ENCODE peak calls at places on chromosome 22, in five cellular contexts. R is HepG2, J is K562, P is SK-N-SH, Q is GM12878. O is an unnamed sample.

GRCh38 chr22:20552913-20553401 is 45.5 kb downstream of the MED15 start:
- DNase-seq in R (peak), J (no peak), P (no peak), Q (no peak), O (no peak)

GRCh38 chr22:37334461-37334858 is 52.2 kb downstream of the CYTH4 start:
- DNase-seq in R (no peak), J (no peak), P (peak), Q (no peak), O (no peak)

GRCh38 chr22:37812869-37813678 is 5.3 kb downstream of the GCAT start:
- DNase-seq in R (no peak), J (no peak), P (no peak), Q (no peak), O (no peak)

GRCh38 chr22:46042786-46043185 is 65.8 kb upstream of the WNT7B start:
- DNase-seq in R (no peak), J (no peak), P (no peak), Q (no peak), O (no peak)

GRCh38 chr22:18965526-18966421 is 29.7 kb upstream of the PRODH start:
- DNase-seq in R (no peak), J (no peak), P (no peak), Q (no peak), O (no peak)

GRCh38 chr22:46580940-46581579 is 39.1 kb upstream of the GRAMD4 start:
- DNase-seq in R (no peak), J (no peak), P (no peak), Q (no peak), O (no peak)

GRCh38 chr22:50523806-50524663 is 1.4 kb downstream of the SCO2 start:
- DNase-seq in R (no peak), J (no peak), P (peak), Q (no peak), O (no peak)

GRCh38 chr22:39839917-39840510 is 53.5 kb downstream of the ENTHD1 start:
- DNase-seq in R (no peak), J (peak), P (no peak), Q (peak), O (no peak)

GRCh38 chr22:19604711-19605268 is 80.6 kb upstream of the CLDN5 start:
- DNase-seq in R (peak), J (peak), P (no peak), Q (no peak), O (peak)

GRCh38 chr22:38266120-38266519 is 6.7 kb downstream of the TMEM184B start:
- DNase-seq in R (no peak), J (peak), P (no peak), Q (no peak), O (no peak)

GRCh38 chr22:40157546-40157945 is 20.2 kb upstream of the TNRC6B start:
- DNase-seq in R (no peak), J (no peak), P (no peak), Q (no peak), O (no peak)

GRCh38 chr22:39664485-39665200 is 94.1 kb downstream of the CACNA1I start:
- DNase-seq in R (no peak), J (peak), P (peak), Q (no peak), O (peak)

GRCh38 chr22:19773470-19774040 is 13.0 kb downstream of the TBX1 start:
- DNase-seq in R (no peak), J (no peak), P (no peak), Q (no peak), O (no peak)

GRCh38 chr22:28829358-28830181 is 29.2 kb upstream of the XBP1 start:
- DNase-seq in R (peak), J (peak), P (peak), Q (no peak), O (peak)

GRCh38 chr22:25120093-25120561 is 79.5 kb upstream of the CRYBB3 start:
- DNase-seq in R (peak), J (no peak), P (no peak), Q (no peak), O (no peak)

GRCh38 chr22:39463931-39464390 is 7.1 kb downstream of the MGAT3 start:
- DNase-seq in R (no peak), J (no peak), P (no peak), Q (no peak), O (no peak)

GRCh38 chr22:27377501-27377900 is 424.1 kb downstream of the MN1 start:
- DNase-seq in R (no peak), J (no peak), P (no peak), Q (no peak), O (no peak)

GRCh38 chr22:32535531-32536190 is 61.0 kb downstream of the FBXO7 start:
- DNase-seq in R (no peak), J (no peak), P (no peak), Q (no peak), O (no peak)

GRCh38 chr22:20028855-20029549 is 8.1 kb downstream of the TANGO2 start:
- DNase-seq in R (no peak), J (no peak), P (no peak), Q (no peak), O (no peak)

GRCh38 chr22:49344196-49344595 is 483.5 kb downstream of the BRD1 start:
- DNase-seq in R (no peak), J (no peak), P (no peak), Q (no peak), O (no peak)

GRCh38 chr22:20885557-20886323 is 26.9 kb downstream of the SNAP29 start:
- DNase-seq in R (peak), J (peak), P (peak), Q (no peak), O (peak)

GRCh38 chr22:26159886-26160285 is 9.4 kb upstream of the SEZ6L start:
- DNase-seq in R (no peak), J (no peak), P (no peak), Q (no peak), O (no peak)

GRCh38 chr22:40627612-40628011 is 8.9 kb downstream of the MRTFA start:
- DNase-seq in R (no peak), J (no peak), P (no peak), Q (no peak), O (no peak)

GRCh38 chr22:46665751-46666280 is 45.6 kb downstream of the GRAMD4 start:
- DNase-seq in R (no peak), J (no peak), P (no peak), Q (no peak), O (no peak)

GRCh38 chr22:18966748-18967147 is 30.7 kb upstream of the PRODH start:
- DNase-seq in R (no peak), J (no peak), P (no peak), Q (no peak), O (no peak)

GRCh38 chr22:46381142-46381541 is 45.6 kb downstream of the TRMU start:
- DNase-seq in R (no peak), J (no peak), P (no peak), Q (no peak), O (no peak)

GRCh38 chr22:45534339-45535192 is 31.9 kb downstream of the FBLN1 start:
- DNase-seq in R (no peak), J (no peak), P (no peak), Q (no peak), O (no peak)

GRCh38 chr22:47168441-47168840 is 406.0 kb downstream of the TBC1D22A start:
- DNase-seq in R (no peak), J (no peak), P (no peak), Q (no peak), O (no peak)

GRCh38 chr22:33746501-33746928 is 173.8 kb downstream of the LARGE1 start:
- DNase-seq in R (peak), J (no peak), P (no peak), Q (no peak), O (no peak)

GRCh38 chr22:45672564-45673481 is 1.2 kb downstream of the ATXN10 start:
- DNase-seq in R (no peak), J (no peak), P (no peak), Q (no peak), O (peak)

GRCh38 chr22:39519681-39520053 is 695 bp upstream of the ATF4 start:
- DNase-seq in R (peak), J (no peak), P (peak), Q (no peak), O (peak)

GRCh38 chr22:49721211-49721763 is 106.4 kb downstream of the BRD1 start:
- DNase-seq in R (no peak), J (no peak), P (no peak), Q (no peak), O (no peak)

GRCh38 chr22:50630376-50630775 is 2.4 kb upstream of the ARSA start:
- DNase-seq in R (no peak), J (no peak), P (no peak), Q (no peak), O (no peak)

GRCh38 chr22:45335021-45335818 is 25.5 kb downstream of the FAM118A start:
- DNase-seq in R (no peak), J (no peak), P (peak), Q (no peak), O (peak)

GRCh38 chr22:17009640-17010291 is 1.7 kb upstream of the GAB4 start:
- DNase-seq in R (no peak), J (no peak), P (no peak), Q (no peak), O (no peak)

GRCh38 chr22:38310518-38311330 is 6.5 kb downstream of the CSNK1E start:
- DNase-seq in R (no peak), J (no peak), P (no peak), Q (no peak), O (no peak)

GRCh38 chr22:48306785-48307570 is 1520.7 kb downstream of the BRD1 start:
- DNase-seq in R (no peak), J (no peak), P (no peak), Q (no peak), O (no peak)

GRCh38 chr22:26416670-26417270 is 12.3 kb upstream of the ASPHD2 start:
- DNase-seq in R (no peak), J (no peak), P (no peak), Q (no peak), O (no peak)

GRCh38 chr22:19598054-19598855 is 74.0 kb upstream of the CLDN5 start:
- DNase-seq in R (no peak), J (no peak), P (no peak), Q (no peak), O (peak)

GRCh38 chr22:30245181-30245984 is 1.2 kb downstream of the LIF start:
- DNase-seq in R (peak), J (no peak), P (no peak), Q (no peak), O (no peak)
- TF ChIP-seq FOXM1 in R (no peak), J (no peak), P (no peak), Q (no peak), O (no peak)

GRCh38 chr22:31243339-31244043 is 31.4 kb downstream of the LIMK2 start:
- DNase-seq in R (no peak), J (no peak), P (no peak), Q (no peak), O (no peak)
- TF ChIP-seq FOXM1 in R (no peak), J (no peak), P (no peak), Q (no peak), O (no peak)

DNA sequence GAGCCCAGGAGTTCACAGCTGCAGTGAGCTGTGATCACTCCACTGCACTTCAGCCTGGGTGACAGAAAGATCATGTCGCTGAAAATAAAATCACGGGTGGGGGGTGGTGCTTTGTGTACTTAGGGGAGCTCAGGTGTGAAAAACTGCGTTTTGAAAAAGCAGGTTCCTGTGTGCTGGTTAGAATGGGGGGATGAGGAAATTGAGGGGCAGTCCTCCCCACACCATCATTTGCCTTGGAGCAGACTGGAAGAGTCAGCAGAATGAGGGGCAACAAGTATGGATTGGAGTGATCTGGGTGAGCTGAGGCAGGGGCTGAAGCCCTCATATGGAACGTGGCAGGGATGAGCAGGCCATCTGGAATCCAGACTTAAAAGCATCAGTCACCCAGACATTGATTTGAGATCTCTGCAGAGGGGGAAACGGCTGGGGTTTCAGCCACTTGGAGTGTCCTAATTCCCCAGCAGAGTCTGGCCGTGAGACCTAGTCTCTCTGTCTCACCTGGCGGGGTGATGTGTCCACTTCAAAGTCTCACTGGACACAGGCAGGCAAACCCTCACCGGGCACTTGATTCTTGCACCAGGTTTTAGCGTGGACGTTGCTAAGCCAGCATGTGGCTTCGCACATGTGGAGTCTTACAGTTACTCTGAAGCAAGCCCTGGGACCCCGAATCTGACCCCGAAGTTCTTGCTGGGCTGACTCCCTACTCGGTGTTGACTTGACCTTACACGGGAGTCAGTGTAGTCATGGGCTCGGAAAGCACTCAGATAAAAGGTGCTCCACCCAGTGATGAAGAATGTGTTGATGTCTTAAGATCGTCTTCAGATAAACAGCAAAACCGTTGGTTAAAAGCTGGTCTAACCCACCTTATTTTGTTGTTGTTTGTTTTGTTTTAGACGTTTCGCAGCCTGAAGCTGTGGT is 69.5 kb downstream of the BCR start:
- DNase-seq in R (no peak), J (peak), P (peak), Q (no peak), O (no peak)
- TF ChIP-seq FOXM1 in R (no peak), J (no peak), P (no peak), Q (no peak), O (no peak)

GRCh38 chr22:42039271-42039670 is 31.3 kb downstream of the NAGA start:
- DNase-seq in R (no peak), J (no peak), P (no peak), Q (no peak), O (no peak)
- TF ChIP-seq FOXM1 in R (no peak), J (no peak), P (no peak), Q (no peak), O (no peak)

GRCh38 chr22:22099833-22100812 is 117.5 kb upstream of the TOP3B start:
- DNase-seq in R (no peak), J (no peak), P (no peak), Q (no peak), O (peak)
- TF ChIP-seq FOXM1 in R (no peak), J (no peak), P (no peak), Q (no peak), O (no peak)

DNA sequence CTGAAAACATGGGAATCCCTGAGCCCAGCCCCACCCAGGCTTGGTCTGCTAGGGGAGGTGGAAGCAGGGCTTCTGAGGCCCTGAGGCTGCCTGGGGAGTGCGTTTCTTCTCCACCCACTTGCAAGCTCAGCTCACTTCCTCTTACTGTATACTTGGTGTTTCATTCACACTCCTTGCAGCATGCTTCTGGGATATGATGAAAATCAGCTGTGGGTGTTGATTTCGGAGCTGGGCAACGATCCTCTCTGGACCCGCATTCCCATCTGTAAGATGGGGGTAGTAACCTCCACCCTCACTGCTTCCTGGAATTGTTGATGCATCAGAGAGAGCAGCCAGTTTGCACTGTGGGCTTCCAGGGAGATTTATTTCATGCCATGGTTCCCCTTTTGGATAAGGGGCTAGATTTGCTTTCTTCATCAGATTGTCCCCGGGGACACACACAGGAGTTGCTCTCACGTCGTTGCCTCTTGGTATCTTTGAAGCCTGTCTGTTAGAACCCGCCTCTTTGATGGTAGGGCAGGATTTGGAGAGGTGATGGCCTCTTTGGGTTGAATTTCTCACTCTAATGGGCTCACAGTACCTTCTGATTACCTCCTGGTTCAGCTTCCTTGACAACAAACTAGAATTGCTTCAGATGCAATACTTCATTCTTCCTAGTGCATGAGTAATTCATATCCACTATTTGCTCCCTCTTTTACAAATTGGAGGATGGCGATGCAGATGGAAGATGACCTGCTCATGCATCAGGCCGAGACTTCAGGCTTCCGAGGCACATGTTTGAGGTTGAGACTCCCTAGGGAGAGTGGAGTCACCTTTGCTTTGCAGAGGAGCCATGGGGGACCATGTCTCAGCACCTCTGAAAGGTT is 40.4 kb downstream of the BCR start:
- DNase-seq in R (no peak), J (peak), P (no peak), Q (no peak), O (no peak)
- TF ChIP-seq FOXM1 in R (no peak), J (no peak), P (no peak), Q (no peak), O (no peak)

GRCh38 chr22:44085743-44086741 is 61.9 kb downstream of the PARVB start:
- DNase-seq in R (peak), J (peak), P (peak), Q (peak), O (peak)
- TF ChIP-seq FOXM1 in R (no peak), J (no peak), P (no peak), Q (no peak), O (no peak)

GRCh38 chr22:36292823-36293530 is 40.0 kb downstream of the APOL1 start:
- DNase-seq in R (no peak), J (no peak), P (no peak), Q (no peak), O (no peak)
- TF ChIP-seq FOXM1 in R (no peak), J (no peak), P (no peak), Q (no peak), O (no peak)

O was measured in HEK293T.